ENCODE peak calls at places on chromosomes 7 and 10, in six cellular contexts. Q is HepG2, K is A549, F is GM12878, C is K562, P is endothelial cell of umbilical vein. M is an unnamed sample.

GRCh38 chr7:148492157-148492860 is 98.3 kb upstream of the C7orf33 start:
- DNase-seq in P (no peak), F (no peak), K (no peak), Q (no peak), C (no peak), M (no peak)

GRCh38 chr10:45239642-45240041 is 75.8 kb downstream of the OR13A1 start:
- DNase-seq in P (peak), Q (no peak), C (no peak), K (no peak), F (no peak), M (no peak)

GRCh38 chr10:22605168-22605567 is 109.2 kb downstream of the PIP4K2A start:
- DNase-seq in C (no peak), P (no peak), K (no peak), Q (no peak), F (peak), M (peak)

GRCh38 chr10:71429929-71430328 is 33.2 kb downstream of the CDH23 start:
- DNase-seq in P (no peak), Q (no peak), K (peak), F (no peak), C (peak), M (no peak)

GRCh38 chr10:52466464-52466863 is 152.4 kb downstream of the DKK1 start:
- DNase-seq in F (no peak), C (no peak), P (no peak), K (no peak), Q (no peak), M (no peak)

GRCh38 chr10:7686351-7687171 is 16.6 kb upstream of the ITIH2 start:
- DNase-seq in C (no peak), P (no peak), Q (peak), F (no peak), K (no peak), M (no peak)

GRCh38 chr7:453597-454306 is 65.9 kb downstream of the PDGFA start:
- DNase-seq in Q (no peak), C (no peak), P (no peak), F (no peak), K (no peak), M (no peak)

GRCh38 chr7:102321351-102322201 is 34.7 kb downstream of the SPDYE6 start:
- DNase-seq in P (peak), C (peak), Q (no peak), F (no peak), K (no peak), M (peak)

GRCh38 chr7:75604408-75604807 is 112.3 kb downstream of the SPDYE5 start:
- DNase-seq in K (no peak), C (no peak), P (no peak), F (no peak), Q (no peak), M (peak)

GRCh38 chr10:114545071-114545470 is 113.0 kb downstream of the ABLIM1 start:
- DNase-seq in Q (no peak), C (no peak), P (no peak), K (no peak), F (no peak), M (no peak)

GRCh38 chr10:60662917-60663614 is 115.2 kb upstream of the CDK1 start:
- DNase-seq in Q (no peak), P (no peak), C (no peak), F (no peak), K (no peak), M (peak)

GRCh38 chr10:89160339-89160738 is 46.8 kb downstream of the CH25H start:
- DNase-seq in Q (no peak), K (no peak), C (no peak), P (no peak), F (no peak), M (no peak)

GRCh38 chr7:103011650-103012049 is 62.9 kb downstream of the FBXL13 start:
- DNase-seq in F (no peak), C (no peak), P (peak), Q (no peak), K (no peak), M (no peak)

GRCh38 chr10:68408898-68409518 is 1.9 kb upstream of the RUFY2 start:
- DNase-seq in Q (no peak), C (no peak), F (no peak), P (no peak), K (no peak), M (no peak)

GRCh38 chr7:158556721-158557440 is 30.7 kb downstream of the PTPRN2 start:
- DNase-seq in F (no peak), C (no peak), P (no peak), K (no peak), Q (no peak), M (no peak)

GRCh38 chr10:35409808-35410207 is 73.5 kb downstream of the CCNY start:
- DNase-seq in F (no peak), P (no peak), K (no peak), C (no peak), Q (peak), M (no peak)

GRCh38 chr10:76554478-76554877 is 1083.1 kb downstream of the KCNMA1 start:
- DNase-seq in C (no peak), K (no peak), F (no peak), Q (no peak), P (no peak), M (no peak)

GRCh38 chr7:140404565-140405080 is 765 bp downstream of the RAB19 start:
- DNase-seq in C (no peak), Q (no peak), K (no peak), P (no peak), F (no peak), M (no peak)

GRCh38 chr7:43164757-43165156 is 52.3 kb downstream of the HECW1 start:
- DNase-seq in Q (no peak), F (peak), P (peak), K (peak), C (no peak), M (peak)

GRCh38 chr7:101017099-101017777 is 2.6 kb upstream of the MUC17 start:
- DNase-seq in F (peak), Q (peak), P (peak), K (peak), C (peak), M (peak)

GRCh38 chr7:150975536-150976285 is 2.4 kb downstream of the KCNH2 start:
- DNase-seq in F (no peak), Q (no peak), C (no peak), P (no peak), K (no peak), M (no peak)

GRCh38 chr7:27119412-27119911 is 11.1 kb downstream of the HOXA4 start:
- DNase-seq in K (no peak), F (no peak), Q (no peak), P (peak), C (no peak), M (no peak)

GRCh38 chr10:33326897-33327296 is 7.6 kb downstream of the NRP1 start:
- DNase-seq in Q (no peak), F (no peak), C (no peak), P (no peak), K (no peak), M (no peak)

GRCh38 chr7:17058568-17058967 is 176.8 kb upstream of the AGR3 start:
- DNase-seq in F (no peak), C (no peak), P (peak), Q (no peak), K (no peak), M (peak)

GRCh38 chr7:67251986-67252558 is 255.4 kb downstream of the TYW1 start:
- DNase-seq in K (no peak), Q (no peak), F (no peak), P (no peak), C (no peak), M (peak)

GRCh38 chr10:111177379-111177778 is 100.5 kb downstream of the ADRA2A start:
- DNase-seq in F (no peak), K (no peak), C (no peak), Q (no peak), P (no peak), M (no peak)

GRCh38 chr7:101743241-101743994 is 74.0 kb upstream of the CUX1 start:
- DNase-seq in F (no peak), P (peak), K (peak), Q (no peak), C (peak), M (peak)

GRCh38 chr10:100969175-100970075 is at the start of gene SEMA4G:
- DNase-seq in Q (peak), K (peak), C (peak), P (peak), F (no peak), M (peak)

GRCh38 chr7:33418251-33418701 is 288.9 kb downstream of the BBS9 start:
- DNase-seq in P (no peak), C (no peak), K (no peak), F (no peak), Q (no peak), M (no peak)
- TF ChIP-seq MYC in P (no peak), C (no peak), K (no peak), F (no peak), Q (no peak), M (no peak)

GRCh38 chr10:61669161-61669755 is 6.5 kb downstream of the CABCOCO1 start:
- DNase-seq in Q (no peak), P (no peak), K (no peak), F (no peak), C (no peak), M (no peak)
- TF ChIP-seq MAX in Q (no peak), P (no peak), K (no peak), F (no peak), C (no peak), M (no peak)

GRCh38 chr7:133510326-133511055 is 257.6 kb downstream of the EXOC4 start:
- DNase-seq in F (no peak), Q (no peak), P (peak), K (no peak), C (no peak), M (no peak)
- TF ChIP-seq POLR2A in F (no peak), Q (no peak), P (no peak), K (no peak), C (no peak), M (no peak)

GRCh38 chr10:133325392-133325760 is 11.3 kb downstream of the CALY start:
- DNase-seq in Q (no peak), K (no peak), C (no peak), F (no peak), P (no peak), M (no peak)

GRCh38 chr10:133324857-133325260 is 11.8 kb downstream of the CALY start:
- DNase-seq in C (no peak), K (no peak), P (no peak), Q (no peak), F (no peak), M (no peak)

GRCh38 chr10:133326745-133327650 is 9.7 kb downstream of the CALY start:
- DNase-seq in P (no peak), C (no peak), Q (no peak), F (no peak), K (no peak), M (no peak)

GRCh38 chr10:133325761-133326463 is 10.8 kb downstream of the CALY start:
- DNase-seq in K (no peak), C (no peak), Q (no peak), F (no peak), P (no peak), M (no peak)

DNA sequence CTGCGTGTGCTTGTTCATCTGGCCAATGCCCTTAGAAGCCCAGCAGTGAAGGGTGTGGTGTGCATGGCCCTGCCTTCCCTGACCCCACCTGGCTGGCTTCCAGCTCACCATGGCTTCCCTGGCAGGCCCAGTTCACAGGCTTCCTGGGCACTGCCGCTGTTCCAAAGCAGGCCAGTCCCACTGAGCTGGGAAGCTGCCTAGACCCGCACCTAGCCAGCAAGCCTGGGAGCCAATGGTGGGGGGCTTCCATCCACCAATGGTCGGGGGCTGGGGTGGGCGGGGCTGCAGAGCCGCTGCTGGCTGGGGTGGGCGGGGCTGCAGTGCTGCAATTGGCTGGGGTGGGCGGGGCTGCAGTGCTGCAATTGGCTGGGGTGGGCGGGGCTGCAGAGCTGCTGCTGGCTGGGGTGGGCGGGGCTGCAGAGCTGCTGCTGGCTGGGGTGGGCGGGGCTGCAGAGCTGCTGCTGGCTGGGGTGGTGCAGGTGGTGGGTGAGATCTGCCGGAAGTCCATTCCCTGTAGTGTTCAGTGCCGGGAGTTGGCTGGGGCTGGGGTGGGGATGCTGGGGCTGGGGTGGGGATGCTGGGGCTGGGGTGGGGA is 12.4 kb downstream of the CALY start:
- DNase-seq in F (no peak), P (peak), K (peak), Q (peak), C (peak), M (peak)
- TF ChIP-seq MYC in F (no peak), P (no peak), K (no peak), Q (no peak), C (no peak), M (no peak)

DNA sequence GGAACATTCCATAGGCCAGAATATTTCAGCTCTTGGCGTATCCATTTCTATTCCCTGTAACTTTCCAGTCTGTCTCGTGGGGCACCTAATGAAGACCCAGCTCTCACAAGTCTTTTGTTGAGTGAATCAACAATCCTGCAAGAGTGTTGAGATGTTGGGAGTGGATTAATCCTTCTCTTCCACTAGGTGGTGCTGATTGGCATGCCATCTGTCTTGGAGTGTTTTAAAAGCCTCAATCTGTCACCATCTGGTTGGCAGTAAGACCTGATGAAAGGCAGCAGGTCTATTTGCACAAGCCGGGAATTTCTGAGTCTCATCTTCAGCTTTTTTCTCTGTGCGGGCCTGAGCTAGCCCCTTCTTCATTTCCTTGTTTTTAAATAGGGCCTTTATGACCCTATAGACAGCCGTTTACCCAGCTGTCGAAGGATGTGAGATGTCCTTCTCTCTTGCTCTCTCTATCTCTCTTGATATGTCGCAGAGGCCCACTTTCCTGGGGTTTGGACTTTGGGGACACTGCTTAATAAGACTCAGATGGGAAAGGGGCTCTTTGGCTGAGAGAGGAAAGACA is 180.5 kb downstream of the ZNF365 start:
- DNase-seq in F (no peak), C (peak), K (no peak), P (peak), Q (peak), M (peak)
- TF ChIP-seq MAX in F (no peak), C (no peak), K (no peak), P (no peak), Q (no peak), M (no peak)